ENCODE peak calls at places on chromosomes 4 and X, in ten cellular contexts. B, H, X, J, D, Y, P, W, I and M are unnamed samples.
A peak's percentile ranks its signal among the peaks of the same experiment; 100 is the strongest.

GRCh38 chr4:71113294-71113693 is 119.8 kb downstream of the DCK start:
- DNase-seq in P (no peak), B (no peak), I (peak; percentile 26), Y (no peak), X (no peak), H (peak; percentile 40), J (peak; percentile 25), W (no peak), D (no peak), M (no peak)

GRCh38 chrX:119790977-119791436 is 423 bp downstream of the RPL39 start:
- DNase-seq in W (no peak), J (peak; percentile 37), B (peak; percentile 32), I (peak; percentile 27), Y (peak; percentile 52), H (peak; percentile 28), D (peak; percentile 29), P (peak; percentile 30), X (no peak), M (no peak)

GRCh38 chrX:110992611-110993010 is 103.4 kb upstream of the PAK3 start:
- DNase-seq in P (peak; percentile 5), B (no peak), D (peak; percentile 12), J (peak; percentile 57), H (peak; percentile 41), Y (peak; percentile 31), W (no peak), I (no peak), X (no peak), M (no peak)

GRCh38 chr4:8580321-8581093 is at the start of gene GPR78:
- DNase-seq in P (no peak), X (no peak), W (peak; percentile 43), I (peak; percentile 24), Y (peak; percentile 46), J (peak; percentile 96), D (peak; percentile 42), H (peak; percentile 9), B (no peak), M (peak; percentile 81)

GRCh38 chrX:153158319-153158718 is 20.8 kb upstream of the MAGEA1 start:
- DNase-seq in W (no peak), D (no peak), B (no peak), P (no peak), I (no peak), H (no peak), Y (no peak), J (no peak), X (no peak), M (no peak)

GRCh38 chr4:173334891-173335754 is 965 bp upstream of the HMGB2 start:
- DNase-seq in P (peak; percentile 83), I (peak; percentile 75), D (peak; percentile 88), H (peak; percentile 79), J (peak; percentile 96), B (peak; percentile 10), Y (peak; percentile 90), W (peak; percentile 60), X (peak; percentile 34), M (peak; percentile 79)

GRCh38 chr4:141388483-141388882 is 167.8 kb downstream of the ZNF330 start:
- DNase-seq in B (no peak), Y (peak; percentile 90), I (no peak), D (no peak), W (no peak), X (peak; percentile 62), J (peak; percentile 1), H (peak; percentile 50), P (no peak), M (no peak)

GRCh38 chrX:131199086-131199485 is 90.0 kb downstream of the IGSF1 start:
- DNase-seq in D (no peak), W (no peak), B (no peak), J (no peak), H (peak; percentile 0), P (no peak), Y (no peak), I (no peak), X (no peak), M (no peak)

GRCh38 chr4:26075588-26075987 is 161.6 kb downstream of the SMIM20 start:
- DNase-seq in J (no peak), B (no peak), W (no peak), H (peak; percentile 79), I (no peak), Y (no peak), X (no peak), D (no peak), P (no peak), M (no peak)

GRCh38 chr4:83552085-83552484 is 16.2 kb downstream of the GPAT3 start:
- DNase-seq in D (no peak), H (peak; percentile 53), J (peak; percentile 15), Y (peak; percentile 77), I (no peak), B (no peak), X (no peak), P (peak; percentile 42), W (no peak), M (no peak)

GRCh38 chr4:44738615-44739014 is 12.3 kb upstream of the GNPDA2 start:
- DNase-seq in X (no peak), B (no peak), Y (peak; percentile 14), P (no peak), H (no peak), D (no peak), J (peak; percentile 6), I (no peak), W (no peak), M (no peak)

GRCh38 chr4:15809058-15809457 is 30.9 kb downstream of the CD38 start:
- DNase-seq in Y (no peak), X (no peak), J (no peak), B (no peak), H (no peak), P (no peak), W (no peak), D (no peak), I (no peak), M (no peak)

GRCh38 chrX:138411048-138411447 is 300.5 kb downstream of the FGF13 start:
- DNase-seq in W (no peak), I (no peak), Y (no peak), P (no peak), B (no peak), H (no peak), J (no peak), D (no peak), X (no peak), M (no peak)

GRCh38 chr4:907691-908437 is 24.3 kb downstream of the GAK start:
- DNase-seq in J (no peak), D (no peak), X (no peak), Y (no peak), I (no peak), B (no peak), H (no peak), W (no peak), P (no peak), M (no peak)

GRCh38 chr4:90495936-90496335 is 368.7 kb downstream of the CCSER1 start:
- DNase-seq in P (no peak), I (no peak), X (no peak), J (no peak), H (no peak), Y (no peak), B (no peak), W (no peak), D (no peak), M (no peak)

GRCh38 chr4:68152411-68152810 is 22.7 kb upstream of the TMPRSS11F start:
- DNase-seq in B (no peak), Y (peak; percentile 69), I (no peak), D (no peak), H (peak; percentile 98), X (no peak), W (no peak), J (peak; percentile 36), P (no peak), M (no peak)

GRCh38 chrX:103877571-103877970 is 45.5 kb upstream of the RAB9B start:
- DNase-seq in W (no peak), B (no peak), Y (peak; percentile 4), H (peak; percentile 10), J (no peak), D (no peak), X (no peak), P (no peak), I (no peak), M (no peak)

DNA sequence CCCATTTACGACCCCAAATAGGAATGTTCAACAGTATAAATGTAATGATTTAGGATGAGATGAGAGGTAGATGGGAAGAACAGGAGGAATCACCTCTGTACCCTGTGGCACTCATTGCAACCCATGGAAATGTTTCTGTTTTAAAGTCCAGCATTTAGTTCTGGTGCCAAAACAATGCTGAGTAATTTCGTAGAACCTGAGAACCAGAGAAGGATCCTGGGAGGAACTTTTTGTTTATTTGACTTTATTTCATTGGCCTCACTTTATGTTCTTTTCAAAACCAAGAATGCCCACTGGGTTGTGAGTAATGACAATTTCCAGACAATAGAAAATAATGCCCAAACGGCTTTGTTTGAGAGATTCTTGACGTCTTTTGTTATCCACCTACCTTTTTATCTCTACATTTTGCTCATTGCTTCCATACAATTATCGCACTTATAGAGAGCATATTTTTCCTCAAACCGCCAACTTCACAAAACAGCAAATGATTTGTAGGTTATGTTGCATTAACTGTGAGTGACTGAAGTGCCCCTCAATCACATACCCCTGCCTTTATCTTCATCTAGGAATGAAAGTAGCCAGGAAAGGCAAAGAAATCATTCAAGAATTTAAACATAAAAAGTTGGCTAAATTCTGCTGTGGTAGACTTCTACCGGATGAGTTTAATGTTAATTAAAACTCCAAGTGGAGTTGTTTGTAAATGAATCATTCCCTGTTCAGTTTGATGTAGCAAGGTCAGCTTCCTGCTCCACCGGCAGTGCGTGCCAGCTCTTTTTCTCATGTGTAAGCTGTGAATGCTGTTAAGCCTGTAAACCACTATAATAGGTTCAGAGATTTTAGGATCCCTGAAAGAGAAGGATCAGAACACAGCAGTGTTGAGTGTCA is 111.5 kb downstream of the SHROOM3 start:
- DNase-seq in P (no peak), B (no peak), I (peak; percentile 30), X (peak; percentile 63), Y (peak; percentile 90), W (no peak), D (no peak), J (peak; percentile 81), H (peak; percentile 81), M (no peak)
- H3K4me3 ChIP-seq in P (no peak overlapping the region), B (no peak overlapping the region), I (no peak overlapping the region), X (no peak overlapping the region), Y (no peak overlapping the region), W (no peak overlapping the region), D (no peak overlapping the region), J (no peak overlapping the region), H (no peak overlapping the region), M (no peak overlapping the region)

GRCh38 chrX:154444001-154444754 is at the start of gene FAM50A:
- DNase-seq in I (peak; percentile 86), W (peak; percentile 87), Y (peak; percentile 53), D (peak; percentile 57), H (peak; percentile 6), X (no peak), P (no peak), J (peak; percentile 51), B (peak; percentile 62), M (peak; percentile 90)
- H3K4me3 ChIP-seq in I (peak within 1 kb of the TSS; percentile 55), W (peak within 1 kb of the TSS; percentile 75), Y (peak within 1 kb of the TSS; percentile 67), D (no peak within 1 kb of the TSS), H (peak within 1 kb of the TSS; percentile 54), X (peak within 1 kb of the TSS; percentile 66), P (peak within 1 kb of the TSS; percentile 40), J (peak within 1 kb of the TSS; percentile 32), B (peak within 1 kb of the TSS; percentile 55), M (peak within 1 kb of the TSS; percentile 64)

GRCh38 chr4:143558286-143558685 is 44.8 kb downstream of the SMARCA5 start:
- DNase-seq in D (no peak), P (no peak), I (no peak), B (no peak), H (no peak), Y (no peak), W (no peak), J (peak; percentile 32), X (no peak), M (no peak)
- H3K4me3 ChIP-seq in D (no peak overlapping the region), P (no peak overlapping the region), I (no peak overlapping the region), B (no peak overlapping the region), H (no peak overlapping the region), Y (no peak overlapping the region), W (no peak overlapping the region), J (no peak overlapping the region), X (no peak overlapping the region), M (no peak overlapping the region)

GRCh38 chr4:76799718-76800117 is 98.2 kb downstream of the SOWAHB start:
- DNase-seq in H (no peak), D (no peak), Y (peak; percentile 30), X (no peak), I (no peak), J (no peak), B (no peak), P (no peak), W (no peak), M (no peak)
- H3K4me3 ChIP-seq in H (no peak overlapping the region), D (no peak overlapping the region), Y (no peak overlapping the region), X (no peak overlapping the region), I (no peak overlapping the region), J (no peak overlapping the region), B (no peak overlapping the region), P (no peak overlapping the region), W (no peak overlapping the region), M (no peak overlapping the region)